ENCODE peak calls at places on chromosomes 7 and 10, in ten cellular contexts. D, U, E, C, K, B, A, I, J and L are unnamed samples.
A peak's percentile ranks its signal among the peaks of the same experiment; 100 is the strongest.

GRCh38 chr10:49766484-49766883 is 4.4 kb upstream of the OGDHL start:
- DNase-seq in B (no peak), J (no peak), A (no peak), D (no peak), I (no peak), U (no peak), E (no peak), K (no peak), C (no peak), L (no peak)

GRCh38 chr7:155809947-155810606 is 2.2 kb downstream of the SHH start:
- DNase-seq in J (no peak), U (no peak), C (no peak), B (no peak), E (no peak), D (no peak), K (no peak), A (no peak), I (no peak), L (no peak)

GRCh38 chr7:149524399-149524798 is 26.8 kb upstream of the ZNF746 start:
- DNase-seq in A (no peak), D (peak; percentile 93), E (no peak), I (no peak), C (peak; percentile 4), K (no peak), B (no peak), U (no peak), J (no peak), L (no peak)

GRCh38 chr7:78993341-78993740 is 460.1 kb downstream of the MAGI2 start:
- DNase-seq in B (no peak), E (no peak), J (no peak), I (no peak), U (no peak), K (no peak), A (no peak), D (no peak), C (no peak), L (no peak)

GRCh38 chr7:10888861-10889260 is 84.8 kb upstream of the PHF14 start:
- DNase-seq in B (no peak), E (no peak), D (no peak), I (no peak), C (no peak), K (no peak), A (no peak), J (no peak), U (no peak), L (no peak)

GRCh38 chr7:158827411-158828342 is 1.6 kb downstream of the ESYT2 start:
- DNase-seq in D (peak; percentile 73), I (no peak), B (no peak), U (no peak), C (peak; percentile 57), J (peak; percentile 41), A (peak; percentile 65), K (no peak), E (no peak), L (peak; percentile 71)

GRCh38 chr7:156895024-156895780 is 2.2 kb upstream of the LMBR1 start:
- DNase-seq in C (no peak), D (no peak), B (no peak), E (no peak), K (no peak), U (no peak), J (no peak), I (peak; percentile 27), A (no peak), L (no peak)

GRCh38 chr7:111593343-111593742 is 31.1 kb upstream of the IMMP2L start:
- DNase-seq in E (no peak), U (no peak), B (no peak), K (no peak), J (no peak), C (no peak), A (no peak), D (no peak), I (no peak), L (no peak)

GRCh38 chr7:120724448-120724847 is 133.5 kb downstream of the TSPAN12 start:
- DNase-seq in K (no peak), A (no peak), D (no peak), U (no peak), J (no peak), I (no peak), E (no peak), C (no peak), B (no peak), L (no peak)

GRCh38 chr10:78902815-78903214 is 166.0 kb upstream of the ZMIZ1 start:
- DNase-seq in C (no peak), B (no peak), I (no peak), E (no peak), D (no peak), U (peak; percentile 18), A (no peak), K (no peak), J (no peak), L (no peak)

GRCh38 chr10:90111671-90112070 is 410.3 kb downstream of the KIF20B start:
- DNase-seq in U (no peak), I (no peak), J (peak; percentile 28), E (no peak), D (peak; percentile 95), C (peak; percentile 87), A (no peak), K (no peak), B (no peak), L (no peak)

GRCh38 chr10:43110318-43111071 is 27.8 kb upstream of the CSGALNACT2 start:
- DNase-seq in I (no peak), D (peak; percentile 51), K (no peak), C (peak; percentile 32), A (peak; percentile 81), J (peak; percentile 86), U (no peak), E (no peak), B (no peak), L (no peak)

GRCh38 chr7:151814400-151814914 is 62.5 kb downstream of the PRKAG2 start:
- DNase-seq in D (no peak), B (no peak), I (no peak), C (no peak), A (peak; percentile 11), E (peak; percentile 53), U (no peak), K (peak; percentile 69), J (no peak), L (no peak)

GRCh38 chr10:68231106-68231901 is 609 bp downstream of the ATOH7 start:
- DNase-seq in K (peak; percentile 86), J (peak; percentile 79), A (peak; percentile 87), E (peak; percentile 78), D (peak; percentile 27), I (peak; percentile 56), U (peak; percentile 62), C (peak; percentile 58), B (peak; percentile 87), L (peak; percentile 12)

GRCh38 chr7:83267141-83267631 is 104.5 kb upstream of the PCLO start:
- DNase-seq in D (no peak), J (peak; percentile 14), I (no peak), K (no peak), E (no peak), A (peak; percentile 17), B (no peak), C (no peak), U (no peak), L (no peak)

GRCh38 chr7:129391546-129392211 is 42.6 kb upstream of the STRIP2 start:
- DNase-seq in D (no peak), I (no peak), B (no peak), A (no peak), C (no peak), J (no peak), U (no peak), K (no peak), E (no peak), L (no peak)

GRCh38 chr10:65112573-65112972 is 1591.4 kb downstream of the REEP3 start:
- DNase-seq in C (no peak), I (no peak), U (no peak), B (no peak), K (no peak), A (no peak), E (no peak), J (no peak), D (no peak), L (no peak)

GRCh38 chr7:83976302-83976701 is 218.3 kb downstream of the SEMA3A start:
- DNase-seq in J (peak; percentile 60), B (no peak), I (no peak), K (no peak), U (no peak), A (peak; percentile 60), C (peak; percentile 51), E (no peak), D (peak; percentile 39), L (peak; percentile 10)

GRCh38 chr7:153006452-153006851 is 246.9 kb downstream of the ACTR3B start:
- DNase-seq in I (no peak), U (no peak), D (no peak), J (no peak), K (no peak), C (no peak), A (no peak), E (no peak), B (no peak), L (no peak)

DNA sequence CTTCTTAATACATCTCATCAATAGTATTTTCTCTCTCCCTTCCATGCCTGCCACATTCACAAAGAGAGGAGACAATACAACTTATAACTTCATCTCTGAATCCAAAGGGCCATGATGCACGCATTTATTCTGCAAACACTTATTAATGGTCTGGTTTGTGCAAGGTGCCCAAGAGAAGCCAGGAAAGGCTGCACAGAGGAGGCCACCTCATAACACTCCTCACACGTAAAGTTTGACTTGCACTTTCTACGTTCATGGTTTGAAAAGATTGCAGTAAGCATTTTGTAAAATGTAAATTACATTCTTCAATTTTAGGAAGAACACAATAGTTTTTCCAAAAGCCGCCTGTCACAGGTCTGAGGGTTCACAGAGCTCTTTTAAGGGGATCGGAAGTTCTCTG is 1.2 kb upstream of the PALS2 start:
- DNase-seq in B (no peak), U (no peak), I (no peak), D (no peak), E (no peak), K (no peak), C (no peak), J (no peak), A (peak; percentile 1), L (no peak)
- H3K4me3 ChIP-seq in B (no peak overlapping the region), U (no peak overlapping the region), I (peak overlapping the region; percentile 63), D (no peak overlapping the region), E (no peak overlapping the region), K (peak overlapping the region; percentile 77), C (no peak overlapping the region), J (no peak overlapping the region), A (peak overlapping the region; percentile 97), L (peak overlapping the region; percentile 78)

GRCh38 chr10:4058514-4059029 is 273.6 kb upstream of the KLF6 start:
- DNase-seq in J (no peak), U (no peak), I (no peak), A (no peak), C (no peak), E (no peak), K (no peak), D (no peak), B (no peak), L (no peak)
- H3K4me3 ChIP-seq in J (no peak overlapping the region), U (no peak overlapping the region), I (no peak overlapping the region), A (no peak overlapping the region), C (no peak overlapping the region), E (no peak overlapping the region), K (no peak overlapping the region), D (no peak overlapping the region), B (no peak overlapping the region), L (no peak overlapping the region)

GRCh38 chr7:26543345-26543744 is 251.7 kb downstream of the SNX10 start:
- DNase-seq in D (no peak), I (no peak), K (no peak), B (no peak), A (peak; percentile 10), J (peak; percentile 1), E (no peak), C (no peak), U (no peak), L (no peak)
- H3K4me3 ChIP-seq in D (no peak overlapping the region), I (no peak overlapping the region), K (no peak overlapping the region), B (no peak overlapping the region), A (no peak overlapping the region), J (no peak overlapping the region), E (no peak overlapping the region), C (no peak overlapping the region), U (no peak overlapping the region), L (no peak overlapping the region)

GRCh38 chr10:129969528-129970264 is 5.6 kb upstream of the EBF3 start:
- DNase-seq in I (no peak), A (no peak), D (no peak), C (no peak), U (no peak), B (no peak), E (no peak), K (no peak), J (no peak), L (no peak)
- H3K4me3 ChIP-seq in I (peak overlapping the region; percentile 60), A (no peak overlapping the region), D (no peak overlapping the region), C (no peak overlapping the region), U (no peak overlapping the region), B (peak overlapping the region; percentile 16), E (no peak overlapping the region), K (no peak overlapping the region), J (peak overlapping the region; percentile 16), L (no peak overlapping the region)